ENCODE peak calls at places on chromosomes 2 and 18, in five cellular contexts. B is esophagus squamous epithelium, L is sigmoid colon, P is fibroblast of lung, S is brain microvascular endothelial cell. A is an unnamed sample.

GRCh38 chr2:239630618-239631286 is 229.9 kb upstream of the HDAC4 start:
- DNase-seq in B (no peak), L (no peak), P (peak), S (peak), A (no peak)

GRCh38 chr2:164954954-164955701 is at the start of gene SLC38A11:
- DNase-seq in B (no peak), L (peak), P (no peak), S (peak), A (no peak)

GRCh38 chr2:43131051-43131889 is 95.1 kb downstream of the ZFP36L2 start:
- DNase-seq in B (peak), L (peak), P (peak), S (peak), A (no peak)

GRCh38 chr2:233882353-233882752 is 14.2 kb upstream of the MSL3B start:
- DNase-seq in B (no peak), L (no peak), P (peak), S (no peak), A (no peak)

GRCh38 chr2:15957881-15958713 is 17.7 kb downstream of the MYCN start:
- DNase-seq in B (no peak), L (no peak), P (no peak), S (no peak), A (peak)

GRCh38 chr2:111119004-111119846 is 1.5 kb upstream of the BCL2L11 start:
- DNase-seq in B (no peak), L (peak), P (peak), S (no peak), A (no peak)

GRCh38 chr2:26442707-26443106 is 35.2 kb downstream of the OTOF start:
- DNase-seq in B (no peak), L (peak), P (no peak), S (no peak), A (no peak)

GRCh38 chr2:74552914-74553811 is 579 bp downstream of the LOXL3 start:
- DNase-seq in B (no peak), L (peak), P (no peak), S (no peak), A (no peak)

GRCh38 chr2:239548491-239548890 is 147.7 kb upstream of the HDAC4 start:
- DNase-seq in B (no peak), L (peak), P (no peak), S (no peak), A (no peak)

GRCh38 chr18:12409466-12409865 is 1.7 kb downstream of the PRELID3A start:
- DNase-seq in B (no peak), L (no peak), P (no peak), S (no peak), A (no peak)

GRCh38 chr2:149743842-149744468 is 156.4 kb upstream of the MMADHC start:
- DNase-seq in B (no peak), L (no peak), P (peak), S (peak), A (no peak)

GRCh38 chr2:156486175-156486574 is 50.0 kb downstream of the GPD2 start:
- DNase-seq in B (no peak), L (no peak), P (peak), S (peak), A (no peak)

GRCh38 chr2:17830053-17831034 is 14.1 kb downstream of the MSGN1 start:
- DNase-seq in B (no peak), L (no peak), P (peak), S (peak), A (peak)

GRCh38 chr18:32243358-32243757 is 53.5 kb downstream of the MEP1B start:
- DNase-seq in B (no peak), L (no peak), P (no peak), S (no peak), A (no peak)

GRCh38 chr18:13530879-13531387 is 195.4 kb downstream of the FAM210A start:
- DNase-seq in B (no peak), L (peak), P (peak), S (peak), A (no peak)

GRCh38 chr2:215695876-215696275 is 260.0 kb upstream of the FN1 start:
- DNase-seq in B (no peak), L (no peak), P (no peak), S (no peak), A (no peak)

GRCh38 chr2:27021253-27021801 is 11.4 kb upstream of the TMEM214 start:
- DNase-seq in B (no peak), L (no peak), P (no peak), S (no peak), A (no peak)

GRCh38 chr2:202017940-202018339 is 15.7 kb upstream of the FZD7 start:
- DNase-seq in B (no peak), L (no peak), P (peak), S (no peak), A (no peak)

GRCh38 chr18:48228301-48228715 is 180.9 kb downstream of the ZBTB7C start:
- DNase-seq in B (no peak), L (peak), P (peak), S (no peak), A (no peak)

GRCh38 chr2:181172676-181173075 is 192.3 kb downstream of the UBE2E3 start:
- DNase-seq in B (no peak), L (no peak), P (no peak), S (no peak), A (no peak)

GRCh38 chr18:23689031-23689615 is at the start of gene LAMA3:
- DNase-seq in B (no peak), L (peak), P (no peak), S (no peak), A (no peak)

GRCh38 chr2:68744517-68744916 is 9.9 kb downstream of the ARHGAP25 start:
- DNase-seq in B (no peak), L (peak), P (no peak), S (no peak), A (no peak)

GRCh38 chr18:61589053-61589723 is 256.0 kb downstream of the CDH20 start:
- DNase-seq in B (no peak), L (no peak), P (no peak), S (no peak), A (no peak)

GRCh38 chr18:27839141-27839540 is 337.8 kb downstream of the CDH2 start:
- DNase-seq in B (no peak), L (no peak), P (no peak), S (peak), A (no peak)

GRCh38 chr2:20149703-20150030 is 75.3 kb downstream of the SDC1 start:
- DNase-seq in B (no peak), L (no peak), P (no peak), S (no peak), A (no peak)
- H3K27ac ChIP-seq in B (no peak), L (no peak), P (peak), S (peak), A (no peak)

DNA sequence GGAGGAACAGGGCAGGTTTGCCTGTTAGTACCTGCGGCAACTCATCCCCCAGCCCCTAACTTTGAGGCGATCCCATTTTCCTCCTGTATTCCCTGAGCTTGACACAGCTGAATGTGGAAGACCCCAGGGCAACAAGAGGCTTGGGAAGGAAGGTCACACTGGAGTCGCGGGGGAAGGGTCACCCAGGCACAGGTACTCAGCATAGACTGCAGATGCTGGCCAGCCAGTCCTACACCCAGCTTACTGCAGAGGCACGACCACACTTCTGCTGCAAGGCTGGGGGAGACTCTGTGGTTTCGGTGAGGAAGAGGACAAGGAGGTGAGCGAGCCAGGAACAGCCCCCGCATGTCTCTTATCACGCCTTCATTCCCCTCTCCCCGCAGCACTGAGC is 91.5 kb downstream of the MALT1 start:
- DNase-seq in B (no peak), L (no peak), P (no peak), S (no peak), A (no peak)
- H3K27ac ChIP-seq in B (no peak), L (no peak), P (no peak), S (no peak), A (no peak)

GRCh38 chr18:2872095-2872494 is 25.3 kb downstream of the EMILIN2 start:
- DNase-seq in B (no peak), L (no peak), P (no peak), S (no peak), A (no peak)

GRCh38 chr18:2871111-2871720 is 24.4 kb downstream of the EMILIN2 start:
- DNase-seq in B (no peak), L (peak), P (no peak), S (no peak), A (no peak)

GRCh38 chr18:2880473-2880872 is 33.7 kb downstream of the EMILIN2 start:
- DNase-seq in B (no peak), L (no peak), P (no peak), S (no peak), A (no peak)

GRCh38 chr18:2878656-2879330 is 32.0 kb downstream of the EMILIN2 start:
- DNase-seq in B (no peak), L (no peak), P (no peak), S (no peak), A (no peak)

GRCh38 chr18:2874765-2875164 is 28.0 kb downstream of the EMILIN2 start:
- DNase-seq in B (no peak), L (no peak), P (no peak), S (no peak), A (no peak)
- H3K27ac ChIP-seq in B (no peak), L (peak), P (peak), S (peak), A (no peak)

DNA sequence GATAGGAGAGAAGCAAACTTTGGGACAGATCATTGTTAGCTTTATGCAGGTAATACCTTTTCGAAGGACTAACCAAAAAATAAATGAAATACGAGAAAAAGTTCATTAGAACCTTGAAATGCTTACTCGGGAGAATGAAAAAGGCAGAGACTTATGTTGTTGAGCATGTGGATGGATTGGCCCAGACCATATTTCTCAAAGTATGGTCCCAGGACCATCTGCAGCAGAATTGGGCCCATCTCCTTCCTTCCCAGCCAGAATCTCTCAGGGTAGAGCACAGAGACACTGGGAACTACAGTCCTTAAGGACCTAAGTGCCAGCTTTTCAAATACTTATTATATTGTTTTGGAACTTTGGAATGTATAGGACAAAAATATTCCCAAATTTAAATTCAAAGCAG is 50.8 kb downstream of the KCTD18 start:
- DNase-seq in B (no peak), L (no peak), P (no peak), S (no peak), A (no peak)
- H3K27ac ChIP-seq in B (no peak), L (no peak), P (no peak), S (no peak), A (no peak)

A was measured in iPS DF 6.9.